ENCODE peak calls at places on chromosomes 3 and 15, in seven cellular contexts. D is ovary, Z is suprapubic skin, A is A549, K is IMR-90, C is right lobe of liver, X is cardiac muscle cell. B is an unnamed sample.

GRCh38 chr3:12194669-12195161 is 36.0 kb upstream of the TIMP4 start:
- DNase-seq in D (no peak), Z (no peak), A (peak; percentile 86), K (peak; percentile 35), C (no peak), X (peak; percentile 55), B (no peak)

GRCh38 chr15:63362873-63363272 is 18.8 kb downstream of the CA12 start:
- DNase-seq in D (no peak), Z (no peak), A (no peak), K (no peak), C (no peak), X (no peak), B (no peak)

GRCh38 chr3:134613006-134613520 is 37.8 kb downstream of the KY start:
- DNase-seq in D (no peak), Z (no peak), A (no peak), K (no peak), C (no peak), X (no peak), B (no peak)

GRCh38 chr3:169495569-169495968 is 167.9 kb downstream of the MECOM start:
- DNase-seq in D (no peak), Z (no peak), A (no peak), K (no peak), C (no peak), X (no peak), B (no peak)

GRCh38 chr3:33067484-33067883 is 29.5 kb downstream of the GLB1 start:
- DNase-seq in D (no peak), Z (no peak), A (no peak), K (peak; percentile 81), C (no peak), X (peak; percentile 33), B (no peak)

GRCh38 chr3:141789281-141789680 is 26.1 kb downstream of the GRK7 start:
- DNase-seq in D (no peak), Z (peak; percentile 44), A (peak; percentile 59), K (no peak), C (no peak), X (no peak), B (no peak)

GRCh38 chr3:119194237-119195150 is 21.1 kb downstream of the UPK1B start:
- DNase-seq in D (no peak), Z (no peak), A (peak; percentile 62), K (peak; percentile 67), C (no peak), X (no peak), B (no peak)

GRCh38 chr3:23566499-23566898 is 239.3 kb upstream of the UBE2E1 start:
- DNase-seq in D (no peak), Z (no peak), A (no peak), K (no peak), C (no peak), X (no peak), B (no peak)

GRCh38 chr15:84400017-84400740 is 164.6 kb downstream of the GOLGA6L4 start:
- DNase-seq in D (peak; percentile 2), Z (peak; percentile 53), A (no peak), K (no peak), C (no peak), X (no peak), B (no peak)

GRCh38 chr15:82538961-82539689 is 1.1 kb downstream of the RPS17 start:
- DNase-seq in D (no peak), Z (no peak), A (no peak), K (no peak), C (no peak), X (peak; percentile 25), B (no peak)

GRCh38 chr15:89379818-89380217 is 45.2 kb upstream of the POLG start:
- DNase-seq in D (no peak), Z (no peak), A (no peak), K (no peak), C (no peak), X (no peak), B (no peak)

GRCh38 chr15:89377842-89378698 is 43.4 kb upstream of the POLG start:
- DNase-seq in D (no peak), Z (no peak), A (no peak), K (no peak), C (no peak), X (no peak), B (no peak)

GRCh38 chr15:89377042-89377841 is 42.6 kb upstream of the POLG start:
- DNase-seq in D (no peak), Z (no peak), A (no peak), K (no peak), C (no peak), X (no peak), B (no peak)

GRCh38 chr15:89379423-89379735 is 44.8 kb upstream of the POLG start:
- DNase-seq in D (no peak), Z (no peak), A (no peak), K (no peak), C (no peak), X (no peak), B (no peak)

DNA sequence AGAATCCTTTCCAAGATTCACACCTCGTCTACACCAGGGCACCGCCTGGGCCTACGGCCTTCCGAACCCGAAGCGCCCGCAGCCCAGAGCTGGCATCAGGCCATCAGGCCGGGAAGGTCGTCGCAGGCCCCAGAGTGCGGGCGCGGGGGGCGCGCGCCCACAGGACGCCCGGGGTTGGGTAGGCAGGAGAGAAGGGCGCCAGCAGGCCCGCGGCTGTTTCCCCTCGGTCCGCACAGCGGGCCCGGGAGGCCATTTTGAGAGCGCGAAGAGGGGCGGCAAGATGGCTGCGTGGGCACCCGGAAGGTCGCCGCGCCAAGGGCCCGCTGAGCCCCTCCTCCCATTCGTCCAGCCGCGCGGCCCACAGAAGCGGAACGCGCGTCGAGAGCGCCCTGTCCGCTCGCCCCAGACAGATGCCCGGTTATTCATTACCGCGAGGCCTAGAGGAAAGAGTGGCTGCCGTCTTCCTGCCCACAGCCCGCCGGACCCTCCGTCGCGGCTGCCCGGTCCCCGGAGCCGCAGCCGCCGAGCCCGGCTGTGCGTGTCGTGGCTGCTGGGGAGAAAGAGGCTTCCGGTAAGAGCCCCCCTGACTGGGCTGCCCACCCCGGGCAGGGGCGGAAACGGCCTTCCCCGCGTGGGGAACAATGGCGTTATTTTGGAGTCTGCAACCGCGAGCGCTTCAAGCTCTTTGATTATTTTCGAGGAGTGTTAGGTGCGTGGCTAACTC is 44.2 kb upstream of the POLG start:
- DNase-seq in D (no peak), Z (no peak), A (no peak), K (no peak), C (no peak), X (no peak), B (no peak)
- H3K4me3 ChIP-seq in D (peak overlapping the region; percentile 21), Z (peak overlapping the region; percentile 44), A (no peak overlapping the region), K (no peak overlapping the region), C (peak overlapping the region; percentile 31), X (peak overlapping the region; percentile 23), B (no peak overlapping the region)

DNA sequence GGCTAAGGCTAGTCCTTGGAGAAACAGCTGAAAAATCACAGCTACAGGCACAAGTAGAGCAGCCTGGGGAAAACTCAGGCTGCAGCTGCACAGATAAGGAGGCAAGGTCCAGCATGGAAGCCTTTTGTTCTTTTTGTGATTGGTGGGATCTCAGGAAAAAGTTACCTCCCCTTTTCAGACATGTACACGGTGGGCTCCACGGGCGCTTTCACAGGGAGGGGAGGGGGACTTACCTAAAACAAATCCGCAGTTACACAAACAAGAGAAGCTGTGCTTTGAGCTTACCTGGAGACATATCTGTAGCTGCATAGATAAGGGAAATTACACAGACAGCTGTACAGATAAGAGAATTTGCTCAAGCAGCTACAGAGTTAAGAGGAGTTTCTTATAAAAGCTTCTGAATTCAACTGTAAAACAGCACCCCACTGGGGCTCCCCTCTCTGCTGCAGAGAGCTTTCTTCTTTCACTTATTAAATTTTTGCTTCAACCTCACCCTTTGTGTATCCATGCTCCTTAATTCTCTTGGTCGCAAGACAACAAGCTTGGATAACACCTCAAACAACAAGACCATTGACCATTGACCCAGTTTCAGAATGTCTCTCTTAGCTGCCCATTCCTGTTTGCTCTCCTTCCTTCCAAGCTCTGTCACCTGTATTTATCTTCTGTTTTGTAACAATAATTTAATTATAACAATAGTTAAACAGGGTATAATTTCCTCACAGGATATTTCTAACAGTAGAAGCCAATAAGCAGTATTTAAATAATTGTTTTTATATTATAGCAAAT is 10.9 kb upstream of the CD200 start:
- DNase-seq in D (no peak), Z (no peak), A (no peak), K (no peak), C (no peak), X (no peak), B (no peak)
- H3K4me3 ChIP-seq in D (no peak overlapping the region), Z (no peak overlapping the region), A (no peak overlapping the region), K (no peak overlapping the region), C (no peak overlapping the region), X (peak overlapping the region; percentile 4), B (no peak overlapping the region)

GRCh38 chr3:123386477-123387040 is 62.3 kb downstream of the ADCY5 start:
- DNase-seq in D (no peak), Z (no peak), A (no peak), K (peak; percentile 7), C (no peak), X (peak; percentile 36), B (no peak)

GRCh38 chr3:123384256-123384655 is 64.6 kb downstream of the ADCY5 start:
- DNase-seq in D (no peak), Z (no peak), A (no peak), K (no peak), C (no peak), X (no peak), B (no peak)

GRCh38 chr3:123385981-123386380 is 62.9 kb downstream of the ADCY5 start:
- DNase-seq in D (peak; percentile 50), Z (no peak), A (peak; percentile 25), K (peak; percentile 31), C (no peak), X (peak; percentile 24), B (no peak)

GRCh38 chr3:123385072-123385471 is 63.8 kb downstream of the ADCY5 start:
- DNase-seq in D (no peak), Z (no peak), A (peak; percentile 19), K (peak; percentile 37), C (no peak), X (peak; percentile 18), B (no peak)

GRCh38 chr3:123385499-123385898 is 63.4 kb downstream of the ADCY5 start:
- DNase-seq in D (no peak), Z (no peak), A (no peak), K (no peak), C (no peak), X (no peak), B (no peak)
- H3K4me3 ChIP-seq in D (no peak overlapping the region), Z (no peak overlapping the region), A (no peak overlapping the region), K (no peak overlapping the region), C (no peak overlapping the region), X (no peak overlapping the region), B (no peak overlapping the region)

GRCh38 chr15:43370310-43370974 is 401 bp downstream of the ZSCAN29 start:
- DNase-seq in D (peak; percentile 11), Z (no peak), A (no peak), K (peak; percentile 47), C (no peak), X (peak; percentile 39), B (no peak)

GRCh38 chr15:43370975-43371974 is at the start of the genes TUBGCP4 and ZSCAN29:
- DNase-seq in D (peak; percentile 79), Z (peak; percentile 89), A (peak; percentile 76), K (peak; percentile 62), C (peak; percentile 88), X (peak; percentile 81), B (no peak)

DNA sequence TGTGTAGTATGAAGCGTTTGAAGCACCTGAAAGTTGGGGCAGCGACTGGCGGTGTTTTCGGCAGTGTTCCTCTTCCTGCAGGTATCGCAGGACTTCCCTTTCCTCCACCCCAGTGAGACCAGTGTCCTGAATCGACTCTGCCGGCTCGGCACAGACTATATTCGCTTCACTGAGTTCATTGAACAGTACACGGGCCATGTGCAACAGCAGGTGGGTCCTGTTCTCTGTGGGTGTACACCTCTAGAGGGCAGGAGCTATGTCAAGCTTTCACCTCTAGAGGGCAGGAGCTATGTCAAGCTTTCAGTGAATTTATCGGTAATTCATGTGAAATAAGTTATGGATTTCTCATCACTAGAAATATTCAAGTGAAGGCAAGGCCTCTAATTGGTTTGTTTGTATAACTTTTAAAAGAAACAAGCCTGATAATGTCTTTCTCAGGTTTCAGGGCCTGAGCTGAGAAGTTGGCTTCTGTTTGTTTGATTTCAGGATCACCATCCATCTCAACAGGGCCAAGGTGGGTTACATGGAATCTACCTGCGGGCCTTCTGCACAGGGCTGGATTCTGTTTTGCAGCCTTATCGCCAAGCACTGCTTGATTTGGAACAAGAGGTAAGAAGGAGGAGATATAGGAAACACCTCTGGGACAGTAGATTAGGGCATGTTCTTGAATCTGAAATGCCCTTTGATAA is 5.3 kb downstream of the TUBGCP4 start:
- DNase-seq in D (no peak), Z (no peak), A (peak; percentile 37), K (peak; percentile 39), C (no peak), X (peak; percentile 37), B (no peak)
- H3K4me3 ChIP-seq in D (no peak overlapping the region), Z (no peak overlapping the region), A (no peak overlapping the region), K (no peak overlapping the region), C (no peak overlapping the region), X (no peak overlapping the region), B (no peak overlapping the region)

B was measured in retinal pigment epithelial cell.